ENCODE peak calls at places on chromosomes 12 and 14, in ten cellular contexts. X is AG09309, T is dorsolateral prefrontal cortex, A is nephron progenitor cell, B is cardiac fibroblast, J is neural crest cell, H is RWPE1, L is uterus, R is HCT116, C is AG10803. P is an unnamed sample.

GRCh38 chr14:74476607-74477006 is 16.5 kb downstream of the NPC2 start:
- DNase-seq in X (no peak), T (no peak), A (no peak), B (no peak), J (no peak), H (no peak), L (no peak), R (no peak), C (no peak), P (no peak)

GRCh38 chr12:64611430-64612286 is 1.4 kb downstream of the RASSF3 start:
- DNase-seq in X (no peak), T (peak; percentile 44), A (peak; percentile 33), B (peak; percentile 44), J (peak; percentile 5), H (peak; percentile 36), L (peak; percentile 50), R (no peak), C (peak; percentile 44), P (no peak)

GRCh38 chr12:93089805-93090569 is 160.9 kb upstream of the EEA1 start:
- DNase-seq in X (peak; percentile 53), T (no peak), A (no peak), B (peak; percentile 92), J (no peak), H (peak; percentile 55), L (no peak), R (peak; percentile 89), C (peak; percentile 33), P (peak; percentile 67)

GRCh38 chr12:17216156-17216555 is 610.2 kb upstream of the LMO3 start:
- DNase-seq in X (no peak), T (no peak), A (no peak), B (no peak), J (no peak), H (no peak), L (no peak), R (no peak), C (no peak), P (no peak)

GRCh38 chr12:88228720-88229119 is 86.6 kb downstream of the TMTC3 start:
- DNase-seq in X (no peak), T (no peak), A (no peak), B (no peak), J (no peak), H (no peak), L (no peak), R (no peak), C (no peak), P (no peak)

GRCh38 chr14:103259801-103260628 is 74.0 kb upstream of the EIF5 start:
- DNase-seq in X (no peak), T (peak; percentile 50), A (no peak), B (no peak), J (no peak), H (no peak), L (no peak), R (no peak), C (no peak), P (no peak)

GRCh38 chr12:80917651-80918050 is 20.1 kb downstream of the LIN7A start:
- DNase-seq in X (no peak), T (no peak), A (no peak), B (no peak), J (no peak), H (no peak), L (no peak), R (no peak), C (no peak), P (no peak)

GRCh38 chr12:12229556-12230092 is 37.2 kb downstream of the LRP6 start:
- DNase-seq in X (no peak), T (no peak), A (no peak), B (no peak), J (no peak), H (no peak), L (no peak), R (no peak), C (peak; percentile 34), P (no peak)

GRCh38 chr12:52532636-52533035 is 12.4 kb upstream of the KRT5 start:
- DNase-seq in X (no peak), T (peak; percentile 21), A (no peak), B (no peak), J (no peak), H (no peak), L (no peak), R (no peak), C (no peak), P (no peak)

GRCh38 chr12:17077594-17077993 is 471.6 kb upstream of the LMO3 start:
- DNase-seq in X (no peak), T (no peak), A (no peak), B (no peak), J (no peak), H (no peak), L (no peak), R (no peak), C (no peak), P (no peak)

GRCh38 chr12:122990561-122990960 is 10.1 kb downstream of the ARL6IP4 start:
- DNase-seq in X (no peak), T (no peak), A (no peak), B (no peak), J (no peak), H (no peak), L (no peak), R (no peak), C (no peak), P (no peak)

GRCh38 chr12:122990961-122991622 is 10.6 kb downstream of the ARL6IP4 start:
- DNase-seq in X (no peak), T (no peak), A (no peak), B (no peak), J (no peak), H (no peak), L (no peak), R (no peak), C (no peak), P (no peak)

GRCh38 chr12:122994140-122994675 is 13.7 kb downstream of the ARL6IP4 start:
- DNase-seq in X (no peak), T (no peak), A (no peak), B (no peak), J (no peak), H (no peak), L (no peak), R (no peak), C (no peak), P (no peak)

GRCh38 chr12:122991623-122992275 is 11.3 kb downstream of the ARL6IP4 start:
- DNase-seq in X (no peak), T (no peak), A (no peak), B (no peak), J (no peak), H (no peak), L (no peak), R (no peak), C (no peak), P (no peak)

GRCh38 chr12:122992386-122992785 is 11.9 kb downstream of the ARL6IP4 start:
- DNase-seq in X (no peak), T (no peak), A (peak; percentile 39), B (no peak), J (no peak), H (no peak), L (no peak), R (no peak), C (no peak), P (no peak)
- TF ChIP-seq CTCF in X (no peak), T (no peak), A (no peak), B (no peak), J (no peak), H (no peak), L (no peak), R (no peak), C (no peak), P (no peak)

DNA sequence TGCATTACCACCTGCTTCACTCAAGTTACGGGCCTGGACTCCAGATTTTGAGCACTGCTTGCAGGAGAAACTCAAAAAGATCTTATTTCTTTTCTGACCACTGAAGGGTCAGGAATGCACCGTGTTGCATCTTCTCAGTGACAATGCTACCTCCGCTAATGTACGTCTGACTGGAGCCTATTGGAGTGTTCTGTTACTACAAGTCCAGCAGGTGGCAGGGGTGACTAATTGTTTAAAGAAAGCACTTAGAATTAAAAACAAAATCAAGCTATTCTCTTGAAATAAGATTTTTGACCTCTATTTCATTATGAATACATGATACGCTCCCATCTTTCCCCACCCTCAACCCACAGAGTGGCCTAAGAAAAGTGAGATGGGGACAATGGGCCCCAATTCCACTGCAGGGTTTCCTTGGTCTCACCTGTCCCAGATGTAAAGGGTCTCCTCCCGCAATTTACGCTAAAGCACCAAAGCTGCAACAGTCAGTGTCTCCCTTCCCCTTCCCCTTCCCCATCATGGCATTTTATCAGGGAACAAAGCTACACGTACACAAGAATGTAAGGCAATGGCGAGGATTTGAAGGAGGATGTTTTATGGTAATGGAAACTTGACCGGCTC is 2.2 kb downstream of the TBPL2 start:
- DNase-seq in X (peak; percentile 29), T (no peak), A (peak; percentile 19), B (peak; percentile 80), J (no peak), H (peak; percentile 64), L (no peak), R (peak; percentile 57), C (peak; percentile 66), P (no peak)
- TF ChIP-seq CTCF in X (peak; percentile 61), T (peak; percentile 24), A (peak; percentile 49), B (peak; percentile 55), J (peak; percentile 66), H (peak; percentile 69), L (no peak), R (peak; percentile 68), C (peak; percentile 63), P (peak; percentile 69)

GRCh38 chr14:59123975-59124374 is 64.5 kb upstream of the DAAM1 start:
- DNase-seq in X (no peak), T (no peak), A (no peak), B (peak; percentile 49), J (no peak), H (peak; percentile 20), L (no peak), R (no peak), C (peak; percentile 40), P (no peak)
- TF ChIP-seq CTCF in X (peak; percentile 43), T (peak; percentile 47), A (peak; percentile 26), B (peak; percentile 39), J (peak; percentile 58), H (peak; percentile 46), L (no peak), R (peak; percentile 64), C (peak; percentile 59), P (no peak)

GRCh38 chr14:71515520-71515919 is 416.7 kb upstream of the RGS6 start:
- DNase-seq in X (no peak), T (no peak), A (no peak), B (no peak), J (no peak), H (no peak), L (no peak), R (no peak), C (no peak), P (no peak)

GRCh38 chr14:71507681-71508080 is 424.5 kb upstream of the RGS6 start:
- DNase-seq in X (no peak), T (no peak), A (no peak), B (no peak), J (no peak), H (no peak), L (no peak), R (no peak), C (no peak), P (no peak)

GRCh38 chr14:71511152-71511551 is 421.1 kb upstream of the RGS6 start:
- DNase-seq in X (no peak), T (no peak), A (no peak), B (no peak), J (no peak), H (no peak), L (no peak), R (no peak), C (no peak), P (no peak)
- TF ChIP-seq CTCF in X (no peak), T (no peak), A (no peak), B (no peak), J (no peak), H (no peak), L (no peak), R (no peak), C (no peak), P (no peak)

P was measured in Caco-2.